ENCODE peak calls at places on chromosome 1, in eight cellular contexts. Y, Q, T, E, S, J, K and H are unnamed samples.
A peak's percentile ranks its signal among the peaks of the same experiment; 100 is the strongest.

GRCh38 chr1:25989860-25990650 is 7.8 kb downstream of the PAFAH2 start:
- DNase-seq in Y (no peak), Q (no peak), T (no peak), E (no peak), S (no peak), J (no peak), K (peak; percentile 41), H (no peak)

GRCh38 chr1:6128276-6129081 is 51.6 kb downstream of the CHD5 start:
- DNase-seq in Y (no peak), Q (no peak), T (no peak), E (no peak), S (no peak), J (no peak), K (no peak), H (no peak)

GRCh38 chr1:43207229-43207853 is 35.2 kb downstream of the CFAP57 start:
- DNase-seq in Y (no peak), Q (no peak), T (peak; percentile 42), E (no peak), S (no peak), J (no peak), K (peak; percentile 81), H (no peak)

GRCh38 chr1:16724718-16725438 is 15.4 kb upstream of the RNU1-4 start:
- DNase-seq in Y (peak; percentile 11), Q (no peak), T (no peak), E (no peak), S (no peak), J (no peak), K (no peak), H (peak; percentile 4)

GRCh38 chr1:91173379-91173890 is 151.6 kb upstream of the ZNF644 start:
- DNase-seq in Y (no peak), Q (no peak), T (no peak), E (no peak), S (no peak), J (no peak), K (peak; percentile 19), H (no peak)

GRCh38 chr1:113191579-113192076 is 118.6 kb downstream of the LRIG2 start:
- DNase-seq in Y (no peak), Q (no peak), T (peak; percentile 2), E (no peak), S (no peak), J (no peak), K (no peak), H (no peak)

GRCh38 chr1:10932088-10932487 is 80.4 kb upstream of the TARDBP start:
- DNase-seq in Y (no peak), Q (no peak), T (no peak), E (no peak), S (no peak), J (no peak), K (no peak), H (no peak)

GRCh38 chr1:112982853-112983539 is 27.0 kb upstream of the SLC16A1 start:
- DNase-seq in Y (no peak), Q (no peak), T (no peak), E (no peak), S (no peak), J (no peak), K (no peak), H (no peak)

GRCh38 chr1:6459850-6460265 is 6.1 kb downstream of the TNFRSF25 start:
- DNase-seq in Y (no peak), Q (no peak), T (no peak), E (no peak), S (no peak), J (no peak), K (no peak), H (no peak)